ENCODE peak calls at places on chromosomes 5 and 9, in four cellular contexts. N, G, R and O are unnamed samples.
A peak's percentile ranks its signal among the peaks of the same experiment; 100 is the strongest.

GRCh38 chr5:59042201-59042600 is 459.3 kb downstream of the RAB3C start:
- DNase-seq in N (no peak), G (no peak), R (no peak), O (no peak)

GRCh38 chr5:99060306-99061261 is 131.8 kb upstream of the CHD1 start:
- DNase-seq in N (peak; percentile 71), G (peak; percentile 46), R (peak; percentile 87), O (peak; percentile 62)

GRCh38 chr9:84500859-84501258 is 160.3 kb upstream of the SLC28A3 start:
- DNase-seq in N (no peak), G (no peak), R (no peak), O (no peak)

GRCh38 chr9:86239053-86239770 is 20.2 kb downstream of the C9orf153 start:
- DNase-seq in N (no peak), G (no peak), R (no peak), O (no peak)

GRCh38 chr9:87270241-87271234 is 227.1 kb upstream of the DAPK1 start:
- DNase-seq in N (no peak), G (no peak), R (no peak), O (no peak)

GRCh38 chr5:72847989-72848473 is 31.6 kb downstream of the TNPO1 start:
- DNase-seq in N (peak; percentile 77), G (peak; percentile 73), R (peak; percentile 88), O (peak; percentile 81)

GRCh38 chr5:149397530-149397929 is 18.4 kb upstream of the IL17B start:
- DNase-seq in N (no peak), G (no peak), R (no peak), O (no peak)

GRCh38 chr5:14410068-14410941 is 171.3 kb upstream of the OTULINL start:
- DNase-seq in N (no peak), G (no peak), R (no peak), O (no peak)

GRCh38 chr5:44911501-44911900 is 102.8 kb downstream of the MRPS30 start:
- DNase-seq in N (no peak), G (no peak), R (no peak), O (no peak)

GRCh38 chr5:125413861-125414260 is 667.4 kb upstream of the ZNF608 start:
- DNase-seq in N (no peak), G (no peak), R (no peak), O (no peak)

GRCh38 chr5:171463844-171464191 is 44.4 kb downstream of the FGF18 start:
- DNase-seq in N (no peak), G (no peak), R (no peak), O (no peak)

GRCh38 chr5:127572930-127573329 is 55.5 kb downstream of the PRRC1 start:
- DNase-seq in N (no peak), G (no peak), R (no peak), O (no peak)

DNA sequence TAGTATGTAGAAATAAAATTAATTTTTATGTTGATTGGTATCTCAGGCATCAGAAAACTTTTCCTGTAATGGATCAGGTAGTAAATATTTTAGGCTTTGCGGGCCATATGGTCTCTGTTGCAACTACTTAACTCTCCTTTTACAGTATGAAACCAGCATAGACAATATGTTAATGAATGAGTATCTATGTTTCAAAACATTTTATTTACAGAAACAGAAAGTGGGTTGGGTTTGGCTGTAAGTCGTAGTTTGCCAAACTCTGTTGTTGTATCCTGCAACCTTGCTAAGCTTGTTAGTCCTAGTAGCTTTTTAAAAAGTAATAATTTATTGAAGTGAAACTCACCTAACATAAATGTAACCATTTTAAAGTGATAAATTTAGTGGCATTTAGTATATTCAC is 132.1 kb downstream of the NR3C1 start:
- DNase-seq in N (no peak), G (no peak), R (no peak), O (no peak)
- H3K79me2 ChIP-seq in N (no peaks in the 10 kb centered on the region), G (no peaks in the 10 kb centered on the region), R (no peaks in the 10 kb centered on the region), O (no peaks in the 10 kb centered on the region)

DNA sequence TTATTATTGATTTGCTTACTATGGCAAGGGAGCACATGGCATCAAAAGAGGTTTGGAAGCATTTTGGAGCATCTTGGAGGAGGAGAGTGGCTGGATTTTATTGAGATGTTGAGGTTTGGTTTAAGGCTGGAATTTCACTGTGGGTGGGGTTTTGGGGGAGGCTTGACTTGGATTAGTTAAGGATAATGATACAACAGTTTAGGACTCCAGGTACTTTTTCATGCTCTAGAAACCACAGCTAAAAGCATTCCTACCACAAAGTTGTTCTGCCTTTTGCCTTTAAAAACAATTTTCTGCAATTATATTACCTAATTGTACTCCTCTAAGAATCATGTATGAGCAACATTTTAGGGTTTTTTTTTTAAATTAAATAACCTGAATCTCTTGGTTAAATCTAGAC is 5.0 kb downstream of the GCNT4 start:
- DNase-seq in N (no peak), G (no peak), R (no peak), O (no peak)
- TF ChIP-seq SRF in N (no peak), G (no peak), R (no peak), O (no peak)

DNA sequence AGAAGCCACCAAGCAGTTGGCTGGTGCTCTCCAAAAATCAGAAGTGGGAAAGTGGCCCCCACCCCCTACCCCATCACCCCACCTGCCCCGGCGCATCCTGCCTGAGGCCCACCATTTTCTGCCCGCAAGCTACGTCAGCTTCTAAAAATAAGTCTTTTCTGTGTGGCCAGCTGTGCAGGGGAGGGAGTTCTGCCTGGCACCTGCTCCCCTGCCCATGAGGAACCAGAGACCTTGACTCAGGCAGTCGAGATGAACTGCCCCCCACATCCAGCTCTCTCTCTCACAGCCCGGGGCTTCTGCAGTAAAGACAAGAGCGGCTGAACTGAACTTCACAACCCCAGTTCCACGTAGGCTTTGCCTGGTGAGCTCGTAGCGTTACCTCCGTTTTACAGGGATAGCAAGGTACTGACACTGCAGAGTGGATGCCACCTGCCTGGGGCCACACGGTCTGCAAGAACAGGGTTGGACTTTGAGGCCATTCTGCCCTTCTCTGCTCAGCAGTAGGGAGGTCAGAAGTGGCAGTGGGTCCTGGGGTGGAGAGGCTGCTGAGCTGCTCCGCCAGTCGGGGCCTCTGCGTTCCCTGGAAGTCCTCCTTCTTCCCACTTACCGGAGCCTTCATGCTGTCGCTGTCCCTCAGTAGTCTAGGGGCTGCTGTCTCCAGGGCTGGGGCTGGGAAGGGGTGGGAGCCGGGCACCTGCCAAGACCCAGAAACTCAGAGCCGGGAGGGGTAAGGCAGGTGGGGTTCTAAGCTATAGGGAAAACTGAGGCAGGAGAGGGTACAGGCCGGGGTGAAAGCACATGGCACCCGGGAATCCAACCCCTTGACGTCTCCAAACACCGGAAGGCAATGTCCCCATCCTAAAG is 808 bp downstream of the ST6GALNAC4 start:
- DNase-seq in N (no peak), G (no peak), R (no peak), O (no peak)
- H3K27ac ChIP-seq in N (peak overlapping the region; percentile 54), G (peak overlapping the region; percentile 40), R (no peak overlapping the region), O (peak overlapping the region; percentile 65)

GRCh38 chr9:124663046-124663961 is 107.8 kb downstream of the NR6A1 start:
- DNase-seq in N (no peak), G (no peak), R (no peak), O (no peak)
- H3K79me2 ChIP-seq in N (peaks cover 50% of the 10 kb centered on the region), G (peaks cover 56% of the 10 kb centered on the region), R (peaks cover 63% of the 10 kb centered on the region), O (peaks cover 47% of the 10 kb centered on the region)

GRCh38 chr5:2565147-2565546 is 186.3 kb downstream of the IRX2 start:
- DNase-seq in N (no peak), G (no peak), R (no peak), O (no peak)

GRCh38 chr5:2574155-2574554 is 177.3 kb downstream of the IRX2 start:
- DNase-seq in N (no peak), G (no peak), R (no peak), O (no peak)

GRCh38 chr5:2566280-2566679 is 185.2 kb downstream of the IRX2 start:
- DNase-seq in N (no peak), G (no peak), R (no peak), O (no peak)

GRCh38 chr5:2569774-2570542 is 181.5 kb downstream of the IRX2 start:
- DNase-seq in N (no peak), G (no peak), R (no peak), O (no peak)

GRCh38 chr5:2569201-2569600 is 182.3 kb downstream of the IRX2 start:
- DNase-seq in N (no peak), G (no peak), R (no peak), O (no peak)
- TF ChIP-seq SRF in N (no peak), G (no peak), R (no peak), O (no peak)

GRCh38 chr5:17305024-17305423 is 87.6 kb downstream of the BASP1 start:
- DNase-seq in N (no peak), G (no peak), R (no peak), O (no peak)

GRCh38 chr5:17308326-17309065 is 91.1 kb downstream of the BASP1 start:
- DNase-seq in N (no peak), G (no peak), R (no peak), O (no peak)

GRCh38 chr5:17305964-17306725 is 88.7 kb downstream of the BASP1 start:
- DNase-seq in N (no peak), G (peak; percentile 9), R (peak; percentile 49), O (no peak)

GRCh38 chr5:17304282-17304681 is 86.9 kb downstream of the BASP1 start:
- DNase-seq in N (no peak), G (no peak), R (no peak), O (no peak)

DNA sequence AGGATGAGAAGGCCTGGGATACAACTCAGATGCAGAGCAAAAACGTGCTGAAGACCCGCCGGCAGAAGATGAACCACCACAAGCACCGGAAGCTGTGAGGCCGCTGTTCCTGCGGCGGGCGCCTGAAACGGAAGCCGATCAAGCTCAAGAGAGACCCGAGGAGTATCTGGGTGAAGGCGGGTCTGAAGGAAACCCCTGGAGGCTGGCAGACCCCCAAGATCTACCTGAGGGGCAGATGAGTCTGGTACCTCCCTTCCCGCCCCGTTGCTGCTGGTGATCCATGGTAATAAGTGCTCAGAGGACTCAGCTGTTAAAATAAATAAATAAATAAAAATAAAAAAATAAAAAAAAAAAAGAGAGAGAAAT is 89.3 kb downstream of the BASP1 start:
- DNase-seq in N (no peak), G (no peak), R (no peak), O (no peak)
- H3K27ac ChIP-seq in N (no peak overlapping the region), G (no peak overlapping the region), R (no peak overlapping the region), O (no peak overlapping the region)

GRCh38 chr5:138533973-138534941 is 8.8 kb downstream of the ETF1 start:
- DNase-seq in N (no peak), G (peak; percentile 85), R (no peak), O (no peak)
- H3K79me2 ChIP-seq in N (peaks cover 97% of the 10 kb centered on the region), G (peaks cover 83% of the 10 kb centered on the region), R (peaks cover 94% of the 10 kb centered on the region), O (peaks cover 97% of the 10 kb centered on the region)